ENCODE peak calls at places on chromosomes 1 and 21, in eight cellular contexts. One of them, this sample, is unnamed.

GRCh38 chr1:1954831-1955441 is 35.9 kb upstream of the TMEM52 start:
- DNase-seq in heart right ventricle: no peak
- DNase-seq in astrocyte of the spinal cord: no peak
- DNase-seq in body of pancreas: no peak
- DNase-seq in GM10248: no peak
- DNase-seq in Calu3: no peak
- DNase-seq in Peyer's patch: no peak
- DNase-seq in breast epithelium: no peak
- DNase-seq in this sample: no peak

GRCh38 chr1:59072017-59072947 is 224.6 kb upstream of the FGGY start:
- DNase-seq in GM10248: no peak
- DNase-seq in Peyer's patch: no peak
- DNase-seq in Calu3: no peak
- DNase-seq in heart right ventricle: no peak
- DNase-seq in astrocyte of the spinal cord: peak; percentile 57
- DNase-seq in breast epithelium: no peak
- DNase-seq in body of pancreas: no peak
- DNase-seq in this sample: no peak

GRCh38 chr1:70071597-70071996 is 133.8 kb downstream of the LRRC40 start:
- DNase-seq in heart right ventricle: peak; percentile 4
- DNase-seq in Calu3: no peak
- DNase-seq in Peyer's patch: no peak
- DNase-seq in GM10248: no peak
- DNase-seq in astrocyte of the spinal cord: peak; percentile 74
- DNase-seq in breast epithelium: no peak
- DNase-seq in body of pancreas: no peak
- DNase-seq in this sample: no peak

GRCh38 chr1:108575241-108575850 is 15.4 kb downstream of the EEIG2 start:
- DNase-seq in body of pancreas: no peak
- DNase-seq in astrocyte of the spinal cord: no peak
- DNase-seq in Calu3: no peak
- DNase-seq in GM10248: no peak
- DNase-seq in breast epithelium: no peak
- DNase-seq in Peyer's patch: no peak
- DNase-seq in heart right ventricle: no peak
- DNase-seq in this sample: no peak

GRCh38 chr1:185880330-185880729 is 146.1 kb downstream of the HMCN1 start:
- DNase-seq in astrocyte of the spinal cord: no peak
- DNase-seq in Peyer's patch: no peak
- DNase-seq in GM10248: no peak
- DNase-seq in breast epithelium: no peak
- DNase-seq in heart right ventricle: no peak
- DNase-seq in Calu3: no peak
- DNase-seq in body of pancreas: no peak
- DNase-seq in this sample: no peak

GRCh38 chr1:73401666-73402065 is 796.3 kb downstream of the LRRIQ3 start:
- DNase-seq in Calu3: no peak
- DNase-seq in breast epithelium: no peak
- DNase-seq in body of pancreas: no peak
- DNase-seq in astrocyte of the spinal cord: no peak
- DNase-seq in GM10248: no peak
- DNase-seq in heart right ventricle: no peak
- DNase-seq in Peyer's patch: no peak
- DNase-seq in this sample: no peak

GRCh38 chr1:182781849-182782586 is 7.6 kb upstream of the NPL start:
- DNase-seq in body of pancreas: peak; percentile 77
- DNase-seq in breast epithelium: peak; percentile 65
- DNase-seq in GM10248: peak; percentile 59
- DNase-seq in heart right ventricle: peak; percentile 79
- DNase-seq in Peyer's patch: peak; percentile 68
- DNase-seq in astrocyte of the spinal cord: peak; percentile 64
- DNase-seq in Calu3: peak; percentile 80
- DNase-seq in this sample: peak; percentile 54

GRCh38 chr1:109792056-109792831 is 28.5 kb upstream of the EPS8L3 start:
- DNase-seq in astrocyte of the spinal cord: peak; percentile 95
- DNase-seq in body of pancreas: peak; percentile 65
- DNase-seq in Calu3: peak; percentile 59
- DNase-seq in breast epithelium: peak; percentile 58
- DNase-seq in Peyer's patch: no peak
- DNase-seq in GM10248: no peak
- DNase-seq in heart right ventricle: peak; percentile 86
- DNase-seq in this sample: no peak

GRCh38 chr21:41426656-41427311 is 745 bp downstream of the MX1 start:
- DNase-seq in breast epithelium: no peak
- DNase-seq in astrocyte of the spinal cord: no peak
- DNase-seq in heart right ventricle: no peak
- DNase-seq in GM10248: peak; percentile 42
- DNase-seq in Peyer's patch: no peak
- DNase-seq in Calu3: no peak
- DNase-seq in body of pancreas: no peak
- DNase-seq in this sample: no peak

GRCh38 chr1:233010164-233010563 is 59.8 kb downstream of the NTPCR start:
- DNase-seq in astrocyte of the spinal cord: peak; percentile 13
- DNase-seq in Calu3: no peak
- DNase-seq in body of pancreas: no peak
- DNase-seq in heart right ventricle: no peak
- DNase-seq in GM10248: no peak
- DNase-seq in breast epithelium: no peak
- DNase-seq in Peyer's patch: no peak
- DNase-seq in this sample: no peak

GRCh38 chr1:233005703-233006102 is 55.3 kb downstream of the NTPCR start:
- DNase-seq in GM10248: no peak
- DNase-seq in Peyer's patch: no peak
- DNase-seq in Calu3: no peak
- DNase-seq in astrocyte of the spinal cord: peak; percentile 12
- DNase-seq in heart right ventricle: no peak
- DNase-seq in body of pancreas: no peak
- DNase-seq in breast epithelium: no peak
- DNase-seq in this sample: no peak

GRCh38 chr1:233006108-233006507 is 55.7 kb downstream of the NTPCR start:
- DNase-seq in heart right ventricle: no peak
- DNase-seq in Peyer's patch: no peak
- DNase-seq in Calu3: no peak
- DNase-seq in body of pancreas: no peak
- DNase-seq in breast epithelium: no peak
- DNase-seq in GM10248: no peak
- DNase-seq in astrocyte of the spinal cord: no peak
- DNase-seq in this sample: no peak

GRCh38 chr1:233006582-233006981 is 56.2 kb downstream of the NTPCR start:
- DNase-seq in astrocyte of the spinal cord: no peak
- DNase-seq in body of pancreas: no peak
- DNase-seq in Peyer's patch: no peak
- DNase-seq in GM10248: no peak
- DNase-seq in heart right ventricle: no peak
- DNase-seq in breast epithelium: no peak
- DNase-seq in Calu3: no peak
- DNase-seq in this sample: no peak
- TF ChIP-seq CTCF in astrocyte of the spinal cord: no peak
- TF ChIP-seq CTCF in body of pancreas: no peak
- TF ChIP-seq CTCF in Peyer's patch: no peak
- TF ChIP-seq CTCF in GM10248: no peak
- TF ChIP-seq CTCF in heart right ventricle: no peak
- TF ChIP-seq CTCF in breast epithelium: no peak
- TF ChIP-seq CTCF in Calu3: no peak
- TF ChIP-seq CTCF in this sample: no peak

GRCh38 chr1:206757524-206758266 is 12.9 kb upstream of the IL19 start:
- DNase-seq in breast epithelium: no peak
- DNase-seq in Peyer's patch: no peak
- DNase-seq in GM10248: no peak
- DNase-seq in Calu3: no peak
- DNase-seq in body of pancreas: no peak
- DNase-seq in astrocyte of the spinal cord: no peak
- DNase-seq in heart right ventricle: no peak
- DNase-seq in this sample: no peak

GRCh38 chr1:206760590-206760989 is 10.0 kb upstream of the IL19 start:
- DNase-seq in Calu3: no peak
- DNase-seq in body of pancreas: no peak
- DNase-seq in GM10248: no peak
- DNase-seq in heart right ventricle: no peak
- DNase-seq in breast epithelium: no peak
- DNase-seq in Peyer's patch: no peak
- DNase-seq in astrocyte of the spinal cord: no peak
- DNase-seq in this sample: no peak

GRCh38 chr1:206766251-206766856 is 4.2 kb upstream of the IL19 start:
- DNase-seq in Peyer's patch: no peak
- DNase-seq in breast epithelium: no peak
- DNase-seq in GM10248: peak; percentile 57
- DNase-seq in body of pancreas: peak; percentile 63
- DNase-seq in Calu3: peak; percentile 61
- DNase-seq in astrocyte of the spinal cord: peak; percentile 95
- DNase-seq in heart right ventricle: peak; percentile 11
- DNase-seq in this sample: no peak

DNA sequence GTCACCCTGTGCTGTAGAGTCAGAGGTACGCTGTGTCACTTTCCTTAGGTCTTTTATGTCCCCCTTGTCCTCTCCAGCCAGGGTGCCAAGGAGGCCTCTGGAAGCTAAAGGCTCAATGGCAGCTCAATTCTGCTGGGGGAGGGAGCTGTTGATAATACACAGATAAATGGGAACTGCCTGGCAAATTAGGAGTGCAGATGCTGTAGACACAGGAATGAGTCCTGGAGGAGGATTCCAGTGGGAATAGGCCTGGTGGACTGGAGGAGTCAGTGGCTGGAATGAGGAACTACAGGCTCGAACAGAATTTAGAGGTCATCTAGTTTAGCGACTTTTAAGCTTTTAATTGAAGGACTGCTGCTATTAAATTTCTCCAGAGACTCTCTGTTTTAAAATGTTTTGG is 9.2 kb upstream of the IL19 start:
- DNase-seq in breast epithelium: no peak
- DNase-seq in Calu3: no peak
- DNase-seq in Peyer's patch: no peak
- DNase-seq in heart right ventricle: no peak
- DNase-seq in GM10248: no peak
- DNase-seq in astrocyte of the spinal cord: no peak
- DNase-seq in body of pancreas: no peak
- DNase-seq in this sample: no peak
- TF ChIP-seq CTCF in breast epithelium: no peak
- TF ChIP-seq CTCF in Calu3: no peak
- TF ChIP-seq CTCF in Peyer's patch: no peak
- TF ChIP-seq CTCF in heart right ventricle: no peak
- TF ChIP-seq CTCF in GM10248: no peak
- TF ChIP-seq CTCF in astrocyte of the spinal cord: peak; percentile 13
- TF ChIP-seq CTCF in body of pancreas: no peak
- TF ChIP-seq CTCF in this sample: no peak

GRCh38 chr1:112723511-112723839 is 8.3 kb upstream of the PPM1J start:
- DNase-seq in Peyer's patch: no peak
- DNase-seq in breast epithelium: no peak
- DNase-seq in astrocyte of the spinal cord: no peak
- DNase-seq in heart right ventricle: no peak
- DNase-seq in GM10248: no peak
- DNase-seq in Calu3: no peak
- DNase-seq in body of pancreas: no peak
- DNase-seq in this sample: no peak

GRCh38 chr1:112718691-112719418 is 3.7 kb upstream of the PPM1J start:
- DNase-seq in heart right ventricle: peak; percentile 78
- DNase-seq in Peyer's patch: peak; percentile 88
- DNase-seq in breast epithelium: peak; percentile 79
- DNase-seq in Calu3: peak; percentile 84
- DNase-seq in body of pancreas: peak; percentile 74
- DNase-seq in GM10248: peak; percentile 78
- DNase-seq in astrocyte of the spinal cord: peak; percentile 34
- DNase-seq in this sample: peak; percentile 70

GRCh38 chr1:112721966-112722524 is 6.9 kb upstream of the PPM1J start:
- DNase-seq in Calu3: no peak
- DNase-seq in Peyer's patch: no peak
- DNase-seq in astrocyte of the spinal cord: no peak
- DNase-seq in body of pancreas: no peak
- DNase-seq in GM10248: no peak
- DNase-seq in heart right ventricle: no peak
- DNase-seq in breast epithelium: no peak
- DNase-seq in this sample: no peak

GRCh38 chr1:112719706-112720105 is 4.6 kb upstream of the PPM1J start:
- DNase-seq in GM10248: no peak
- DNase-seq in Calu3: no peak
- DNase-seq in body of pancreas: no peak
- DNase-seq in astrocyte of the spinal cord: no peak
- DNase-seq in breast epithelium: no peak
- DNase-seq in Peyer's patch: no peak
- DNase-seq in heart right ventricle: no peak
- DNase-seq in this sample: no peak

GRCh38 chr1:112722601-112723510 is 7.7 kb upstream of the PPM1J start:
- DNase-seq in breast epithelium: no peak
- DNase-seq in Peyer's patch: no peak
- DNase-seq in astrocyte of the spinal cord: no peak
- DNase-seq in Calu3: no peak
- DNase-seq in body of pancreas: no peak
- DNase-seq in GM10248: no peak
- DNase-seq in heart right ventricle: no peak
- DNase-seq in this sample: no peak
- TF ChIP-seq CTCF in breast epithelium: no peak
- TF ChIP-seq CTCF in Peyer's patch: no peak
- TF ChIP-seq CTCF in astrocyte of the spinal cord: no peak
- TF ChIP-seq CTCF in Calu3: no peak
- TF ChIP-seq CTCF in body of pancreas: no peak
- TF ChIP-seq CTCF in GM10248: no peak
- TF ChIP-seq CTCF in heart right ventricle: no peak
- TF ChIP-seq CTCF in this sample: no peak

GRCh38 chr1:145759713-145760112 is 40.4 kb downstream of the CD160 start:
- DNase-seq in astrocyte of the spinal cord: no peak
- DNase-seq in body of pancreas: no peak
- DNase-seq in Peyer's patch: no peak
- DNase-seq in GM10248: no peak
- DNase-seq in breast epithelium: no peak
- DNase-seq in heart right ventricle: no peak
- DNase-seq in Calu3: no peak
- DNase-seq in this sample: no peak

GRCh38 chr1:145758575-145758974 is 39.3 kb downstream of the CD160 start:
- DNase-seq in heart right ventricle: no peak
- DNase-seq in Calu3: no peak
- DNase-seq in breast epithelium: no peak
- DNase-seq in astrocyte of the spinal cord: no peak
- DNase-seq in Peyer's patch: no peak
- DNase-seq in GM10248: no peak
- DNase-seq in body of pancreas: no peak
- DNase-seq in this sample: no peak

GRCh38 chr1:145751491-145752021 is 32.3 kb downstream of the CD160 start:
- DNase-seq in GM10248: no peak
- DNase-seq in Calu3: no peak
- DNase-seq in body of pancreas: no peak
- DNase-seq in heart right ventricle: no peak
- DNase-seq in breast epithelium: no peak
- DNase-seq in Peyer's patch: no peak
- DNase-seq in astrocyte of the spinal cord: peak; percentile 96
- DNase-seq in this sample: no peak

GRCh38 chr1:145758116-145758515 is 38.8 kb downstream of the CD160 start:
- DNase-seq in Peyer's patch: no peak
- DNase-seq in body of pancreas: no peak
- DNase-seq in GM10248: no peak
- DNase-seq in heart right ventricle: peak; percentile 14
- DNase-seq in breast epithelium: no peak
- DNase-seq in Calu3: no peak
- DNase-seq in astrocyte of the spinal cord: no peak
- DNase-seq in this sample: no peak

DNA sequence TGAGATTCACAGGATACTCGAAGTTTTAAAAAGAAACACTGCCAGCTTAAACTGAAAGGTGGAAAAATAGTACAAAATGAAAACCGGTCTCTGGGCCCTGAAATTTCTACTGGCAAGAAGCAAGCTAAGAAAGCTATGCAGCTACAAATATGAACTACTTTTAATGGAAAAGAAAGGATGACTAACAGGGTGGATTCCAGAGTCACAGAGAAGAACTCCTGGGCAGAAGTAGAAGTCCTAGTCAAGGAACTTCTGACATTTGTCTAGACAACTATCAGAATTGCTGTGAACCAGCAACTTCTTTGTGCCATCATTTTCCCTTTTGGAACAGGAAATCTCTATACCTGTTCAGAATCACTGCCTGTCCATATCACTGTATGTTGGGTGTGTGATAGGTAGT is 38.1 kb downstream of the CD160 start:
- DNase-seq in astrocyte of the spinal cord: peak; percentile 17
- DNase-seq in GM10248: no peak
- DNase-seq in Calu3: no peak
- DNase-seq in Peyer's patch: no peak
- DNase-seq in breast epithelium: no peak
- DNase-seq in body of pancreas: no peak
- DNase-seq in heart right ventricle: no peak
- DNase-seq in this sample: no peak
- TF ChIP-seq CTCF in astrocyte of the spinal cord: no peak
- TF ChIP-seq CTCF in GM10248: no peak
- TF ChIP-seq CTCF in Calu3: no peak
- TF ChIP-seq CTCF in Peyer's patch: no peak
- TF ChIP-seq CTCF in breast epithelium: no peak
- TF ChIP-seq CTCF in body of pancreas: no peak
- TF ChIP-seq CTCF in heart right ventricle: no peak
- TF ChIP-seq CTCF in this sample: no peak

This sample was measured in activated B cell treated with CpG ODN at 0.5 μM for 24 hours.